ENCODE peak calls at places on chromosomes 4 and X, in five cellular contexts. A, K, F, S and H are unnamed samples.

GRCh38 chr4:37682701-37683401 is 3.3 kb downstream of the RELL1 start:
- DNase-seq in A (no peak), K (no peak), F (no peak), S (no peak), H (peak)

GRCh38 chr4:94307231-94307840 is 35.3 kb downstream of the HPGDS start:
- DNase-seq in A (no peak), K (no peak), F (no peak), S (no peak), H (no peak)

GRCh38 chrX:125710403-125711062 is 390.9 kb downstream of the TEX13C start:
- DNase-seq in A (no peak), K (no peak), F (no peak), S (no peak), H (no peak)

GRCh38 chrX:15334561-15334960 is 762 bp downstream of the PIGA start:
- DNase-seq in A (no peak), K (no peak), F (no peak), S (no peak), H (no peak)

GRCh38 chrX:48864210-48864609 is 28.8 kb upstream of the PCSK1N start:
- DNase-seq in A (no peak), K (no peak), F (no peak), S (no peak), H (peak)

GRCh38 chr4:160848901-160849735 is 1314.7 kb downstream of the FSTL5 start:
- DNase-seq in A (no peak), K (no peak), F (no peak), S (no peak), H (no peak)

GRCh38 chr4:85489273-85489672 is 14.3 kb downstream of the ARHGAP24 start:
- DNase-seq in A (no peak), K (no peak), F (no peak), S (no peak), H (no peak)

GRCh38 chr4:155734951-155735350 is 23.9 kb upstream of the GUCY1B1 start:
- DNase-seq in A (no peak), K (no peak), F (no peak), S (no peak), H (no peak)

GRCh38 chrX:129748265-129748664 is 9.5 kb downstream of the XPNPEP2 start:
- DNase-seq in A (no peak), K (no peak), F (no peak), S (no peak), H (no peak)

GRCh38 chr4:73446336-73446938 is 10.4 kb downstream of the AFP start:
- DNase-seq in A (no peak), K (peak), F (no peak), S (peak), H (peak)

GRCh38 chr4:169634975-169635374 is 14.6 kb downstream of the CLCN3 start:
- DNase-seq in A (no peak), K (no peak), F (no peak), S (no peak), H (no peak)

GRCh38 chr4:3291411-3291968 is 1.3 kb upstream of the RGS12 start:
- DNase-seq in A (peak), K (no peak), F (no peak), S (no peak), H (peak)

GRCh38 chrX:50648151-50648550 is 165.8 kb downstream of the SHROOM4 start:
- DNase-seq in A (no peak), K (no peak), F (no peak), S (no peak), H (no peak)

GRCh38 chrX:85611926-85612325 is 232.5 kb upstream of the POF1B start:
- DNase-seq in A (no peak), K (peak), F (no peak), S (no peak), H (no peak)

GRCh38 chr4:100555791-100556190 is 38.0 kb upstream of the EMCN start:
- DNase-seq in A (no peak), K (no peak), F (no peak), S (no peak), H (no peak)

GRCh38 chrX:52359614-52360232 is 9.1 kb upstream of the XAGE2 start:
- DNase-seq in A (no peak), K (no peak), F (no peak), S (no peak), H (no peak)

GRCh38 chr4:120055167-120055566 is 11.5 kb downstream of the MAD2L1 start:
- DNase-seq in A (no peak), K (no peak), F (no peak), S (no peak), H (no peak)

GRCh38 chr4:168618577-168619265 is 121.9 kb downstream of the PALLD start:
- DNase-seq in A (no peak), K (no peak), F (no peak), S (peak), H (no peak)

GRCh38 chr4:153465583-153465921 is 608 bp upstream of the TMEM131L start:
- DNase-seq in A (peak), K (peak), F (no peak), S (peak), H (peak)

GRCh38 chr4:153467897-153468262 is 1.7 kb downstream of the TMEM131L start:
- DNase-seq in A (no peak), K (no peak), F (no peak), S (no peak), H (no peak)

GRCh38 chr4:153465922-153466636 is at the start of gene TMEM131L:
- DNase-seq in A (peak), K (peak), F (no peak), S (peak), H (peak)

GRCh38 chr4:153467154-153467896 is 1.2 kb downstream of the TMEM131L start:
- DNase-seq in A (peak), K (peak), F (no peak), S (peak), H (peak)

DNA sequence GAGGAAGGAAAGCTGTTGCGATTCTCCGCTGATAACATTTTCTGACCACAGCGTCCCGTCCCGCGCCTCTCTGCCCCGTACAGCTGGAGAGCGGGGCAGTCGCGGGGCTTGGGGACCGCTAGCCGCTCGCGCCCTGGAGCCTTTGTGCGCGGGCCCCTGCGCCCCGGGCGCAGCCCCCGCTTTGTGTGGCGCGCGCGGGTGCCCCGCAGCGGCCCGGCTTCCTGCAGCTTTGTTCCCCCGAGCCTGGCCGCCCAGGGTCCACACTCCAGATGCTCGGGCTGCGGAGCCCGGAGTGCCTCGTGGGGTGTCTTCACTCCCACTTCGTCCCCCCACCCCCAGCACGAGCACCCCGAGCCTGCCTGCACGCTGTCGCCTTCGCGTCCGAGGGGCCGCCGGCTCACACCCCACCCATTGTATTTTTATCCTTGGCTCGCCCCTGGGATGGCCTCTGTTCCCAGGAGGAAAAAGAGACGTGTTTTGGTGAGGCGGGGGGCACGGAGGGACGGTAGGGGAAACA is 535 bp downstream of the TMEM131L start:
- DNase-seq in A (no peak), K (peak), F (no peak), S (no peak), H (no peak)
- TF ChIP-seq YY1 in A (no peak), K (no peak), F (no peak), S (no peak), H (no peak)

DNA sequence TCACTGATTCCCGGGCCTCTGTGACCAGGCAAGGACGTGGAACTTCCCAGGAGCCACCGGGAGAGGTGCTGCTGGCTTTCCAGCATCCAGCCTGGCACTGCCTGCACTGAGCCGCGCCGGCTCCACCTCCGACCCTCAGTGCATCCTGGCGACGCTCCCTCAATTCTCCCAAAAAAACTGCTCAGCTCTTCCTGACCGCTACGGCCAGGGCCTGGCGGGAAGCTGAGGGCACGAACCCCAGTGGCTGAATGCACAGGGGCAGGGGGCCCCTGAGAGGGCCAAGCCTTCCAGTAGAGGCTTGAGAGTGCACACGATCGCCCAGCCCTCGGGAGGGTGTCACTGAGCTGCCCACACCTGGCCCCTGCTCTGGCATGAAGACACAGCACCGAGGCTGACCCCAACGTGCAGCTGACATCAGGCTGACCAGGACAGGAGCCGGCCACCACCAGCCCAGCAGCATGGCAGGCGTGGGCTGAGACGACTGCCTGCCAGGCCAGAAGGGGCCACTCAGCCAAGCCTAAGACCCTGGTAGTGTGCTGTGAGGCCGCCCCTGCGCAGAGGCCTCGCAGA is 6.9 kb downstream of the CTBP1 start:
- DNase-seq in A (no peak), K (peak), F (no peak), S (no peak), H (no peak)
- TF ChIP-seq YY1 in A (no peak), K (no peak), F (no peak), S (no peak), H (no peak)

GRCh38 chrX:150482537-150483217 is 85.7 kb upstream of the MTM1 start:
- DNase-seq in A (no peak), K (no peak), F (no peak), S (peak), H (peak)
- TF ChIP-seq YY1 in A (no peak), K (no peak), F (no peak), S (no peak), H (no peak)

DNA sequence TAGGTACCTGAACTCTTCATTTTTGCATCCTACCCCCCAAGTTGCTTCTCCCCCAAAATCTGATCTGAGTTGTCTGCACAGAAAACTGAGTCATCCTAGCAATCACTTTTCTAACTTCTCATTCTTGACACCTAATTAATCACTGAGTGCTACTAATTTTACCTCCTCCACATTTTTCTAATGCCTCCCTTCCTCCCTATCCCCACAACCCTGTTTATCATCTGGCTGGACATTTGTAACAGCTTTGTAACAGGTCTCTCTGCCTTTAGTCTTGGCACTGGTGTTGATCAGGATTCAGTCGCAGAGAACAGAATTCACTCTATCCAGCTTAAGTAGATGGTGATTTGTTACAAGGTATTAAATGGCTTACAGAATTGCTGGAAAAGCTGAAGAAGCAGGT is 303.9 kb upstream of the GATB start:
- DNase-seq in A (no peak), K (no peak), F (no peak), S (no peak), H (no peak)
- TF ChIP-seq YY1 in A (no peak), K (no peak), F (no peak), S (no peak), H (no peak)